ENCODE peak calls at places on chromosomes 16 and 17, in seven cellular contexts. E is CD8-positive, alpha-beta T cell; C is CD8-positive, alpha-beta memory T cell; Q is upper lobe of left lung; V is psoas muscle; J is thoracic aorta; B is Peyer's patch. L is an unnamed sample. For H3K27me3, the result is how much of the 10 kb centered on the place peaks cover.

GRCh38 chr17:61076649-61077048 is 323.0 kb upstream of the TBX2 start:
- DNase-seq in E (no peak), C (no peak), Q (no peak), V (no peak), J (no peak), B (no peak), L (no peak)

GRCh38 chr17:79557724-79558572 is 52.9 kb downstream of the RBFOX3 start:
- DNase-seq in E (no peak), C (no peak), Q (peak), V (no peak), J (no peak), B (no peak), L (no peak)

GRCh38 chr17:40362696-40363479 is 1.6 kb downstream of the GJD3 start:
- DNase-seq in E (peak), C (peak), Q (peak), V (peak), J (no peak), B (peak), L (peak)

GRCh38 chr16:2019500-2019899 is at the start of gene NPW:
- DNase-seq in E (no peak), C (no peak), Q (no peak), V (no peak), J (no peak), B (no peak), L (no peak)

GRCh38 chr17:61232871-61233270 is 166.8 kb upstream of the TBX2 start:
- DNase-seq in E (no peak), C (no peak), Q (no peak), V (no peak), J (no peak), B (no peak), L (no peak)

GRCh38 chr17:51259574-51260236 is at the start of gene MBTD1:
- DNase-seq in E (peak), C (peak), Q (peak), V (peak), J (peak), B (peak), L (peak)

GRCh38 chr17:72030067-72030899 is 90.5 kb upstream of the SOX9 start:
- DNase-seq in E (peak), C (peak), Q (no peak), V (peak), J (no peak), B (no peak), L (peak)

GRCh38 chr17:18261146-18261515 is 669 bp downstream of the MIEF2 start:
- DNase-seq in E (peak), C (no peak), Q (peak), V (peak), J (peak), B (peak), L (no peak)

GRCh38 chr16:963913-964695 is 6.7 kb downstream of the LMF1 start:
- DNase-seq in E (no peak), C (no peak), Q (no peak), V (no peak), J (no peak), B (no peak), L (no peak)

GRCh38 chr17:2468270-2468669 is 43.4 kb downstream of the METTL16 start:
- DNase-seq in E (no peak), C (no peak), Q (no peak), V (no peak), J (no peak), B (no peak), L (no peak)

GRCh38 chr16:1911467-1912214 is 6.6 kb downstream of the HS3ST6 start:
- DNase-seq in E (no peak), C (no peak), Q (peak), V (no peak), J (no peak), B (no peak), L (no peak)

GRCh38 chr16:3180445-3180878 is 7.5 kb upstream of the OR1F1 start:
- DNase-seq in E (no peak), C (no peak), Q (no peak), V (no peak), J (no peak), B (no peak), L (no peak)

GRCh38 chr16:14434860-14435259 is 195.2 kb downstream of the PARN start:
- DNase-seq in E (no peak), C (no peak), Q (no peak), V (no peak), J (no peak), B (no peak), L (no peak)

GRCh38 chr17:81519284-81520020 is 6.9 kb upstream of the ACTG1 start:
- DNase-seq in E (peak), C (peak), Q (peak), V (peak), J (no peak), B (peak), L (peak)

GRCh38 chr17:16443390-16444257 is 28.3 kb downstream of the TRPV2 start:
- DNase-seq in E (no peak), C (no peak), Q (peak), V (no peak), J (no peak), B (no peak), L (no peak)

GRCh38 chr16:88977028-88977844 is at the start of gene CBFA2T3:
- DNase-seq in E (no peak), C (no peak), Q (peak), V (peak), J (no peak), B (peak), L (no peak)

GRCh38 chr16:22927306-22927705 is 113.3 kb downstream of the HS3ST2 start:
- DNase-seq in E (no peak), C (no peak), Q (no peak), V (no peak), J (no peak), B (no peak), L (no peak)
- H3K27me3 ChIP-seq in E (under half), C (under half), Q (under half), V (under half), J (under half), B (under half), L (under half)

GRCh38 chr17:66941773-66942452 is 22.6 kb upstream of the CACNG4 start:
- DNase-seq in E (no peak), C (no peak), Q (no peak), V (no peak), J (no peak), B (no peak), L (no peak)
- H3K27me3 ChIP-seq in E (under half), C (under half), Q (under half), V (under half), J (under half), B (under half), L (under half)

GRCh38 chr16:24132797-24133155 is 123.4 kb upstream of the CACNG3 start:
- DNase-seq in E (no peak), C (no peak), Q (no peak), V (no peak), J (no peak), B (no peak), L (no peak)
- H3K27me3 ChIP-seq in E (under half), C (under half), Q (under half), V (under half), J (under half), B (under half), L (under half)

DNA sequence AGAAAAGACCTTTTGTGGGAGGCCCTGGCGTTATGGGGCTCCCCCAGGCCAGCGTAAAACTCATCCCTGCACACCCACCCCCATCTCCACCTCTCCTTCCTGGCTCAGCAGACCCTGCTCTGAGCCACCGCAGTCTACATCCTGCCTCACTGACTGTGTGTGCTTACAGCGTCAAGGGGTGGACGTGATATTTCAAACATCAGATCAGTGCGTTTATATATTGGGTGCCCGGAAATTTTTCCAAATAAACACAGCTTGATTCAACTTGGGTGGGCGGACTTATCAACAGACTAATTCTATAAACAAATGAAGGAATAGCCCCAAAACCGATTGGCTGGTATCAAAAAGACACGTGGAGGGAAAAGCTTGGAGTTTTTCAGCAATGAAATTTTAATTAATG is 293 bp upstream of the FOXL1 start:
- DNase-seq in E (no peak), C (no peak), Q (no peak), V (no peak), J (no peak), B (no peak), L (no peak)
- H3K27me3 ChIP-seq in E (under half), C (under half), Q (under half), V (under half), J (under half), B (under half), L (under half)

DNA sequence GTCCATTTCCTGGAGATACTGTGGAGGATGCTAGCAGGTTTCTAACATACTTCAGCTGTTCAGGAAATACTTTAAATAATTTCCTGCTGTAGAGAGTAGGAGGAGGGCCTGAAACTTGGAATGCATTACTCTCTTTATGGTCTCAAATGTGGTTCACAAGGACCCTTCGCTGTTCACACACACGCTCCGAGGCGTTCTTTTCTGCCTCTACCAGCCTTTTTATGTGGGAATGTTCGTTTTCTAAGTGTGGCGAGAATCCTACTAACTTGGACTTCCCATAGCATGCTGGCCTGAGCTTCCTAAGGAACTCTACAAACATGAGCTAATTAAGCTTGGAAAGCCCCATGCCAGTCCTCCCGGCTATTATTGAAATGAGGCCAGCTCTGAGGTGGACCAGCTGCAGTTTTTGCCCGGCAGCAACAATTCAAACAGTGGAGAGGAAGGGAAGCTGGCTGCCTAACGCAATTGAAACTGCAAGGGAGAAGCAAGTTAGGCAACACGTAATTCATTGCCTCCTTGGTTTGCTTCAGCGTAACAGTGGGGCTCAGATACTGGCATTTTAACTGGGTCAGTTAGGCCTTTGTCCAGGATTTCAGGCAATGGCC is 18.9 kb downstream of the KPNA2 start:
- DNase-seq in E (no peak), C (no peak), Q (no peak), V (no peak), J (no peak), B (no peak), L (no peak)
- H3K27me3 ChIP-seq in E (under half), C (under half), Q (under half), V (under half), J (under half), B (under half), L (under half)

L was measured in naive thymus-derived CD4-positive, alpha-beta T cell.